ENCODE peak calls at places on chromosomes 3 and 15, in four cellular contexts. W is choroid plexus epithelial cell, I is fibroblast of the aortic adventitia, C is right lobe of liver. N is an unnamed sample.

GRCh38 chr3:102081587-102082289 is 232.4 kb downstream of the NFKBIZ start:
- DNase-seq in C (no peak), I (peak; percentile 6), W (no peak), N (no peak)

GRCh38 chr3:119236756-119237155 is 3.9 kb downstream of the B4GALT4 start:
- DNase-seq in C (peak; percentile 60), I (no peak), W (no peak), N (no peak)

GRCh38 chr15:101248274-101248673 is 3.6 kb downstream of the CHSY1 start:
- DNase-seq in C (no peak), I (no peak), W (no peak), N (no peak)

GRCh38 chr3:11288786-11289637 is 16.8 kb downstream of the ATG7 start:
- DNase-seq in C (no peak), W (peak; percentile 96), I (peak; percentile 96), N (no peak)

GRCh38 chr3:47646362-47646761 is 67.7 kb upstream of the CSPG5 start:
- DNase-seq in W (peak; percentile 12), I (peak; percentile 51), C (no peak), N (no peak)

GRCh38 chr3:104102386-104102785 is 1264.3 kb upstream of the ALCAM start:
- DNase-seq in W (peak; percentile 88), I (peak; percentile 63), C (no peak), N (no peak)

GRCh38 chr3:79162653-79163052 is 605.1 kb downstream of the ROBO1 start:
- DNase-seq in C (no peak), I (peak; percentile 17), W (peak; percentile 36), N (no peak)

GRCh38 chr15:62118446-62118964 is 46.6 kb downstream of the C2CD4B start:
- DNase-seq in I (no peak), W (peak; percentile 12), C (no peak), N (no peak)

GRCh38 chr3:13595485-13595884 is 46.6 kb downstream of the FBLN2 start:
- DNase-seq in I (no peak), C (no peak), W (no peak), N (no peak)

GRCh38 chr3:86865506-86865905 is 125.4 kb downstream of the VGLL3 start:
- DNase-seq in C (no peak), I (peak; percentile 47), W (peak; percentile 16), N (no peak)

GRCh38 chr3:135304378-135304777 is 509.3 kb downstream of the EPHB1 start:
- DNase-seq in C (no peak), W (no peak), I (peak; percentile 2), N (no peak)

GRCh38 chr3:131794766-131795381 is 239.9 kb downstream of the CPNE4 start:
- DNase-seq in W (peak; percentile 82), C (no peak), I (peak; percentile 80), N (no peak)

GRCh38 chr3:43254125-43254524 is 32.2 kb upstream of the SNRK start:
- DNase-seq in I (no peak), C (no peak), W (no peak), N (no peak)

GRCh38 chr15:31236184-31237041 is 90.2 kb upstream of the KLF13 start:
- DNase-seq in C (no peak), I (peak; percentile 98), W (peak; percentile 97), N (no peak)

GRCh38 chr3:17742837-17743659 is 617 bp upstream of the TBC1D5 start:
- DNase-seq in I (peak; percentile 98), W (no peak), C (no peak), N (peak; percentile 91)

GRCh38 chr3:17743660-17743995 is 1.2 kb upstream of the TBC1D5 start:
- DNase-seq in C (no peak), I (no peak), W (no peak), N (no peak)

GRCh38 chr3:17741621-17742091 is 775 bp downstream of the TBC1D5 start:
- DNase-seq in C (no peak), W (peak; percentile 61), I (peak; percentile 69), N (no peak)

GRCh38 chr3:17740703-17741102 is 1.7 kb downstream of the TBC1D5 start:
- DNase-seq in W (peak; percentile 51), C (no peak), I (peak; percentile 58), N (no peak)

DNA sequence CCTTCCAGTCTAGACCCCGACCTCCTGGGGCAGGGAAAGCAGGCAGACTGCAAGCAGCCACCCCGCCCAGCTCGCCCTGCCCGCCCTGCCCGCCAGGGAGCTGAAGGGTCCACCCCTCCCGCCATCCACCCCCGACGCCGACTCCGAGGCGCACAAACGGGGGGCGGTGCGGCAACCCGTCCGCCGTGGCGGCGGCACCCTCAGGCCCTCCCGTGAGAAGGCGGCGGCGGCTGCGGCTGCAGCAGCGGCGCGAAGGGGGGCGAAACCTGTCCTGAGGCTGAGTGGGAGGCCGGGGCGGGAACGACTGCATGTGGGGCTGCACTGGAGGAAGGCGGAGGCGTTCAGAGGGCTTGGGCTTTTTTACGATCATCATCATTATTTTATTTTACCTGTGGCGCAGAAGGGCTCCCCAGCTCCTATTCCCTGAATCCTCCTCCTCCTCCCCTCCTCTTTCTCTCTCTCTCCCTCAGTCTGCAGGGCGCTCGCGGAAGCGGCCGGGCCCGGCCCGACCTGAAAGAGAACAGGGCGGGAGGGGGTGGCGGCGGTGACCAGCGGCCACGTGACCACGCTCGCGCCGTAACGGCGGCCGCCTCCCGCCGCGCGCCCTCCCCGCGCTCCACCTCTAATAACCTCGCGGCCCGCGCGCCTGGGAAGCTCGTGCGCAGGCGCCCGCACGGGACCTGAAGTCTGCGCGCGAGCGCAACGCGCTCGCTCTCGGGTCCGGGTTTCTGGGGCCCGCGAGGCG is at the start of gene TBC1D5:
- DNase-seq in I (no peak), C (peak; percentile 98), W (peak; percentile 99), N (peak; percentile 69)
- TF ChIP-seq CTCF in I (no peak), C (no peak), W (no peak), N (no peak)

DNA sequence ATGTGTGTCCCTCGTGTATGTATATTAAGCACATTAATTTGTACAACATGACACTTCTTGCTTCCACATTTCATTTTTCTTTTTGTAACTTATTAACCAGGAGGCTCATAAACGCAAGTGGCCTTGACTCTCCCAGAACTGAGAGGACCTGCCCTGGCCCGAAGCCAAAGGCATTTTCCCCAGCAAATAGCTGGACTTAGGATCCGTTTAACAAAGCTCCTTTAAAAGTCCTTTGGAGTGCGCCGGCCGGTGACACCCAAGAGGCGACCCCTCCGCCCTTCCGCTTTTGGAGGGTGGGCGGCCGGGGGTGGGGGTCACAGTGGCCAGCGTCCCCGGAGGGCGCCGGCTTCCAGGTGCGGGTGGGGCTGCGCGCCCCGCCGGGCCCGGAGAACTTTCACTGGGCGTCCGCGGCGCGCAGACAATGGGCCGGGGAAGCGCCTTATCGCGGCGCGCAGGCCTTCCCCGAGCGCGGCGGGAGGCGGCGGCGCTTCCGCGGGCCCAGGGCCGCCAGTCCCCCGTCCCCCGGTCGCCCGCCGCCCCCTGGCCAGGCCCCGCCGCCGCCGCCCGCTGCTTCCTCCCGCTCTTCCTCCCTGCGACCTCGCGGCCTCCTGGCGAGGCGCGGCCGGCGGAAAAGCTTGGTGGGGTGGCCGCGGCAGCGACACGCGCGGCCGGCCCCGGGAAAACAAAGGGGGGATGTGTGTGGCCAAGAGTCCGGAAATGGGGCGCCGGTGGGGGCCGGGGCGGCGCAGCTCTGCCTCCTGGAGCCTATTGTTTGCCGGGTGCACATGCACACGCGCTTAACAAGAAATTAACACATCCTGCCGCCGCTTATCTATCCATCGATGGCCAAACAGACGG is 613.4 kb downstream of the MCTP2 start:
- DNase-seq in I (no peak), C (peak; percentile 75), W (peak; percentile 50), N (no peak)
- TF ChIP-seq CTCF in I (no peak), C (no peak), W (no peak), N (no peak)

GRCh38 chr3:40230382-40230781 is 79.1 kb upstream of the EIF1B start:
- DNase-seq in W (no peak), I (no peak), C (no peak), N (no peak)
- TF ChIP-seq CTCF in W (no peak), I (no peak), C (no peak), N (no peak)

GRCh38 chr15:74387141-74387541 is 19.7 kb upstream of the CYP11A1 start:
- DNase-seq in I (no peak), W (no peak), C (no peak), N (no peak)
- TF ChIP-seq CTCF in I (no peak), W (no peak), C (no peak), N (no peak)

DNA sequence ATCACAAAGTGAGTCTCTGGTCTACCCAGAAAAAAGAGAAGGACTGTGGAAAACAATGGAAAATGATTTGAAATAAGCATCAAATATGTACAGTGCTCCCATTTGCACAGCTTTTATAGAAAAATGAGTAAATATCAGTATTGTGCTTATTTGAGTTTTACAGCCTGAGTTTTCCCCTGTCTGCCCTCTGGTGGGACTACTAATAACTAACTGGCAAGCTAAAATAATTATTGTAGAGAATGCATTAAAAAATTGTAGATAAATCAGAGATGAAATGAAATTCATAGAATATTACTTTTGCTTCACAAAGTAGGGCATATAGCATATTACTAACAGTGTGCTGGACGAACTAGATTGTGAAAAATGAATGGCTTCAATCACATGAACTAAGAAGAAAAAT is 287.1 kb downstream of the NAALADL2 start:
- DNase-seq in C (no peak), I (peak; percentile 64), W (peak; percentile 67), N (no peak)
- TF ChIP-seq CTCF in C (peak; percentile 11), I (peak; percentile 53), W (peak; percentile 64), N (no peak)

GRCh38 chr3:127755305-127755681 is 67.0 kb downstream of the MGLL start:
- DNase-seq in I (no peak), C (peak; percentile 44), W (no peak), N (no peak)

GRCh38 chr3:127751782-127752181 is 70.5 kb downstream of the MGLL start:
- DNase-seq in W (no peak), I (no peak), C (no peak), N (no peak)

GRCh38 chr3:127753898-127754410 is 68.4 kb downstream of the MGLL start:
- DNase-seq in C (peak; percentile 68), W (no peak), I (no peak), N (no peak)

GRCh38 chr3:127754411-127755304 is 67.7 kb downstream of the MGLL start:
- DNase-seq in W (no peak), I (no peak), C (peak; percentile 51), N (peak; percentile 59)

DNA sequence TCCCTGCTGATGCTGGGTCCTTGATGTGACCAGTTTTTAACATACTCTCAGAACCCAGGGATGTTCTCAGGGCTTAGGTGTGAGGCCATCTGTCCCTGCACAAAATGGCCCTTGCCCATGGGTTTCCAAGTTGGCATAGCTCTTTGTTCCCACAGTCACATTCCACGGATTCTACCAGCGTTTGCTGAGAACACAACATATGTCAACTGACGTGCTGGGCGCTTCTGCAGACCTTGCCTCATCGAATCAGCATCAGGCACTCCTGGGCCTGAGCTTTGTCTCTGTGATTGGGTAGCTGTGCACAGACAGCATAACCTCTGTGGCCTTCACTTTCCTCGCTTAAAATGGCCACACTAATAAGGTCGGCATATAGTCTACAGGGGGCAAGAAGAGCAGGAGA is 69.0 kb downstream of the MGLL start:
- DNase-seq in W (no peak), I (no peak), C (no peak), N (no peak)
- TF ChIP-seq CTCF in W (no peak), I (no peak), C (no peak), N (no peak)

DNA sequence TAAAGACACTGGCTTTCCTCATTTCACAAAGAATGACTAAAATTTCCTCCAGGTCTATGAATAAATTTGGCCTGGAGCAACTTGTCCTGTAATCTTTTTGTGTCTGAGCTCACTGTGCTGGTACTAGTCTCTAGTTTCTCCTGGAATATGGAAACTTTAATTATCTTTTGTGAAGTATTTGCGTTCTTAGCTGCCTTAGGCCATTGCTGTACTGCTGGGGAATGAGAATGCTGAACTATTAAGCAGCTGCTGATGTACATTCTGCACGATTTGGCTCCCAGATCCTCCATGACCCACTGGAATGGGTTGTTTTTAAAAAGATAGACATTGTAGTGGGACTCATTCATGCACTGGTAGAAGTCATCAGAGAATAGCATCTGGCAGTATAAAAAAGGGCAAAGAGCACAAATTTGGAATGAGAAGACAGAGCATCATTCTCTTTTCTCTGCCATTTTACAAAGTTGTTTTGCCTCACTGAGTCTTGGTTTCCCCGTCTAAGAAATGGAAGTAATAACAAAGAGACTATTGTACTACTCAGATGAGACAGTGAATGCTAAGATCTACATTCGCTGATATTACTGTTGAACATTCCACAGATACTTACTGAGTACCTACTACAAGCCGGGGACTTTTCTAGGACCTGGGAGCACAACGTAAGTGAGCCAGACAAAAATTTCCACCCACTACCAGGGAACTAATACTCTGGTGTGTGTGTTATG is 458.0 kb downstream of the EDEM1 start:
- DNase-seq in I (no peak), W (no peak), C (no peak), N (no peak)
- TF ChIP-seq CTCF in I (no peak), W (no peak), C (no peak), N (no peak)

N was measured in activated B cell treated with CpG ODN at 0.5 μM for 24 hours.